ENCODE peak calls at places on chromosome 1, in five cellular contexts. E, T, K, S and L are unnamed samples.

GRCh38 chr1:243409284-243409683 is 153.4 kb downstream of the SDCCAG8 start:
- DNase-seq in S (no peak), K (no peak), E (no peak), T (no peak), L (no peak)

GRCh38 chr1:235336903-235337302 is 8.5 kb downstream of the GGPS1 start:
- DNase-seq in T (peak), S (no peak), K (no peak), E (no peak), L (no peak)

GRCh38 chr1:205270764-205271163 is 43.0 kb downstream of the TMCC2 start:
- DNase-seq in T (no peak), S (no peak), E (peak), K (peak), L (no peak)

GRCh38 chr1:114723457-114723856 is 6.9 kb upstream of the NRAS start:
- DNase-seq in S (no peak), T (no peak), E (no peak), K (no peak), L (no peak)

GRCh38 chr1:214233856-214234634 is 46.9 kb upstream of the SMYD2 start:
- DNase-seq in K (no peak), S (no peak), E (no peak), T (no peak), L (no peak)

GRCh38 chr1:174871886-174872285 is 127.9 kb upstream of the CACYBP start:
- DNase-seq in E (peak), K (no peak), T (no peak), S (no peak), L (no peak)

GRCh38 chr1:64502924-64503323 is 33.0 kb downstream of the CACHD1 start:
- DNase-seq in E (no peak), S (no peak), T (no peak), K (no peak), L (no peak)

GRCh38 chr1:84259376-84259775 is 42.1 kb upstream of the SAMD13 start:
- DNase-seq in T (no peak), K (no peak), E (no peak), S (no peak), L (no peak)

GRCh38 chr1:192506741-192507155 is 68.8 kb upstream of the RGS1 start:
- DNase-seq in K (peak), S (no peak), T (no peak), E (peak), L (no peak)

GRCh38 chr1:113018911-113019310 is 54.1 kb upstream of the LRIG2 start:
- DNase-seq in S (no peak), E (no peak), T (no peak), K (no peak), L (no peak)

GRCh38 chr1:162328507-162328906 is 48.1 kb downstream of the SPATA46 start:
- DNase-seq in T (no peak), S (no peak), K (no peak), E (no peak), L (no peak)

GRCh38 chr1:85240659-85241058 is 18.8 kb downstream of the C1orf52 start:
- DNase-seq in T (no peak), S (no peak), K (no peak), E (no peak), L (no peak)

GRCh38 chr1:40313329-40313957 is 3.6 kb downstream of the COL9A2 start:
- DNase-seq in S (no peak), T (no peak), K (no peak), E (no peak), L (no peak)

GRCh38 chr1:145891143-145891542 is 5.5 kb upstream of the ANKRD35 start:
- DNase-seq in S (no peak), T (no peak), K (no peak), E (peak), L (peak)

GRCh38 chr1:2821970-2822620 is 20.6 kb upstream of the TTC34 start:
- DNase-seq in K (no peak), E (no peak), S (peak), T (peak), L (no peak)

GRCh38 chr1:31643976-31644559 is 608 bp downstream of the PEF1 start:
- DNase-seq in K (no peak), S (no peak), E (peak), T (no peak), L (no peak)

GRCh38 chr1:103997631-103998030 is 247.9 kb downstream of the AMY1C start:
- DNase-seq in E (no peak), T (no peak), S (no peak), K (peak), L (no peak)

GRCh38 chr1:198848206-198848605 is 209.4 kb downstream of the PTPRC start:
- DNase-seq in K (no peak), T (no peak), S (no peak), E (no peak), L (no peak)

GRCh38 chr1:2255420-2256369 is 27.6 kb downstream of the SKI start:
- DNase-seq in T (peak), K (peak), E (peak), S (no peak), L (no peak)

GRCh38 chr1:26580116-26580515 is 50.6 kb downstream of the RPS6KA1 start:
- DNase-seq in K (no peak), T (no peak), E (no peak), S (no peak), L (no peak)

GRCh38 chr1:67732750-67733151 is 47.8 kb downstream of the GADD45A start:
- DNase-seq in E (no peak), T (peak), K (no peak), S (peak), L (no peak)

GRCh38 chr1:162976628-162977027 is 92.5 kb upstream of the RGS4 start:
- DNase-seq in E (peak), S (no peak), T (no peak), K (no peak), L (no peak)

GRCh38 chr1:237042892-237043576 is 1.1 kb downstream of the RYR2 start:
- DNase-seq in K (peak), S (peak), E (peak), T (no peak), L (no peak)

GRCh38 chr1:237042467-237042891 is 495 bp downstream of the RYR2 start:
- DNase-seq in E (no peak), S (no peak), T (no peak), K (no peak), L (no peak)

GRCh38 chr1:237040823-237041222 is 1.2 kb upstream of the RYR2 start:
- DNase-seq in T (no peak), E (no peak), K (no peak), S (no peak), L (no peak)

GRCh38 chr1:237041461-237041794 is 556 bp upstream of the RYR2 start:
- DNase-seq in E (no peak), T (no peak), S (no peak), K (no peak), L (no peak)

DNA sequence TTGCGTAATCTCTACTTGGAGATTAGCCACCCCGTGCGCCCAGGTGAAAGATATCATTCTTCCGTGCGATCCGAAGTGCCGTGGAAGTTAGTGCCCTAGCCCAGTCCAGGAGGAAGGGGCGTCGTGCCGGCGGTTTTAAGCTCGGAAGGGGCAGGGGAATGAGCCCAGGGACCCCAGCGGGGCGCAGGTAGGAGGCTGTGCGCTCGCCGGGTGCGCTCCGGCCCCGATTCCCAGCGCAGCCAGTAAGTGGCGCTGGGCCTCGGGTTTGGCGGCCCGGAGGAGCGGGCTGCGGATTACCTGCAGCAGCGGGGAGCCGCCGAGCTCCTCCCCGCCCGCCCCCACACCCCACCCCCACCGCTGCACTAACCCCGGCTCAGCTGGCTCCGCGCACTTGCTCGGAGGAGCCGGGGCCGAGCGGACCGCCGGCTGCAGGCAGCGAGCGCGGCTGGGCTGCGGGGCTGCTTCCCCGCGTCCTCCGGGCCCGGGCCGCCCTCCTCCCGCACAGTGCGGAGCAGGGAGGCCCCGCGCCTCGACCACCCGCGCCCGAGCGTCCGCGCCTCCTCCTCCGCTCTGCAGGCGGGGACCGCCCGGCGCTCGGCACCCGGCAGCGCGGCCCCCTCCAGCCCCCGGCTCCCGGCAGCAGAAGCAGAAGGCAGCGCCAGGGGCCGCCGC is at the start of gene RYR2:
- DNase-seq in S (peak), E (peak), T (peak), K (no peak), L (no peak)
- TF ChIP-seq CTCF in S (peak), E (peak), T (peak), K (no peak), L (no peak)

GRCh38 chr1:65959896-65960295 is 167.2 kb downstream of the PDE4B start:
- DNase-seq in E (no peak), T (no peak), K (no peak), S (no peak), L (no peak)
- TF ChIP-seq CTCF in E (no peak), T (no peak), K (no peak), S (no peak), L (no peak)

DNA sequence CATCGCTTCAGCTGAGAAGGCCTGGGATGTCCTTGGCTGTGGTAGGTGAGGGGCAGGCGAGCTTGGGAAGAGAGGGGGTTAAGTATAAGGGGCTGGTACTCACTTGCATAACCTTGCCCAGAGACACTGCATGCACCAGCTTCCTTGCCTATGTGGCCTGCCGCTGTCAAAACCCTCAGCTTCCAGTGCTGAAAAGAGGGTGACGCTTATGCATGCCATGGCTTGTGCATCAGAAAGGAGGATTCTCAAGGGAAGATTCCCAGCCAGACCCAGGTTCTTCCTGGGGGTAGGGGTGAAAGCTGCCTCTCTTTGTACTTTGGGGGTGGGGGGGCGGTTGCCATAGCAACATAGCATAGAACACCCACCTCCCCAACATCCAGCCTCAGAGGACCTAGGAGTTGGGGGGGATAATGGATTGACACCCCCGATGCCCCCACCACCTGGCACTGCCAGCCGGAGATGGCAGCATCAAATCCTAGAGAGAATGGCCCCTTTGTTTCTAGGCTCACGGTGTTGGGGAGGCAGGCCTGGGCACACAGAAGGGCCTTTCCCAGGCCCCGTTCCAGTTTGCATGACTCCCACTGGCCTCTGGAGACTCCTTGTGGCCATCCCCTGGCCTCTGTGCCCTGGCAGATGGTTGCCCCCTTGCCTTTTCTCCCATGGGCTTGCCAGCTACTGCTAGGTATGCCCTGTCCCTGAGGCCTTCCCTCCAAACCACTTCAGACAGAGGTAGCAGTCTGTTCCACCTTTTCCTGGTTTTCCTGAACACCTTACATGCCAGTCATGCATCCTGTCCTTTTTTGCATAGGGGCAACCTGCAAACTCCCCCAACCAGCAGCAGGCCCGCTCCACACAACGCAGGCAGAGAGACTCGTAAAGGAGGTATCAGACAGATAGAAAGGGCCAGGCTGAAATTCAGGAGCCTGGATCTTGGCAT is 44.6 kb downstream of the RHBG start:
- DNase-seq in S (no peak), K (no peak), E (no peak), T (no peak), L (no peak)
- TF ChIP-seq CTCF in S (no peak), K (no peak), E (no peak), T (no peak), L (no peak)

GRCh38 chr1:108949044-108949443 is 14.2 kb downstream of the CLCC1 start:
- DNase-seq in T (no peak), K (no peak), S (no peak), E (no peak), L (no peak)
- TF ChIP-seq CTCF in T (no peak), K (no peak), S (no peak), E (no peak), L (no peak)

GRCh38 chr1:23718482-23718881 is 24.8 kb upstream of the ELOA start:
- DNase-seq in S (no peak), E (peak), K (no peak), T (no peak), L (no peak)
- TF ChIP-seq CTCF in S (peak), E (peak), K (peak), T (peak), L (peak)